ENCODE peak calls at places on chromosomes 2 and 18, in four cellular contexts. V is astrocyte, X is psoas muscle, H is stomach. P is an unnamed sample.

GRCh38 chr2:103788346-103788745 is 1026.5 kb downstream of the TMEM182 start:
- DNase-seq in H (no peak), V (peak; percentile 3), X (no peak), P (no peak)

GRCh38 chr2:47904903-47905453 is 1.3 kb downstream of the FBXO11 start:
- DNase-seq in X (peak; percentile 41), H (peak; percentile 26), V (peak; percentile 5), P (peak; percentile 74)

GRCh38 chr2:173109253-173110188 is 33.9 kb downstream of the MAP3K20 start:
- DNase-seq in X (no peak), H (no peak), V (peak; percentile 90), P (no peak)

GRCh38 chr2:150997066-150997465 is 264.6 kb downstream of the RBM43 start:
- DNase-seq in V (no peak), H (no peak), X (no peak), P (no peak)

GRCh38 chr2:62705859-62706720 is 577 bp downstream of the EHBP1 start:
- DNase-seq in X (peak; percentile 74), V (peak; percentile 18), H (peak; percentile 49), P (peak; percentile 72)

GRCh38 chr2:165348441-165348840 is 109.2 kb downstream of the SCN2A start:
- DNase-seq in X (no peak), V (no peak), H (no peak), P (no peak)

GRCh38 chr2:200625958-200626363 is 40.1 kb downstream of the AOX1 start:
- DNase-seq in X (no peak), H (no peak), V (no peak), P (no peak)

GRCh38 chr2:196696423-196697073 is 57.0 kb downstream of the CCDC150 start:
- DNase-seq in V (peak; percentile 91), X (peak; percentile 13), H (no peak), P (no peak)

GRCh38 chr2:162839419-162839818 is 852 bp upstream of the KCNH7 start:
- DNase-seq in H (no peak), X (no peak), V (no peak), P (no peak)

GRCh38 chr2:102268529-102269524 is 42.5 kb upstream of the IL1RL1 start:
- DNase-seq in H (no peak), X (no peak), V (peak; percentile 90), P (no peak)

GRCh38 chr2:231411871-231412615 is 16.5 kb downstream of the B3GNT7 start:
- DNase-seq in H (peak; percentile 87), X (peak; percentile 86), V (peak; percentile 59), P (peak; percentile 88)

GRCh38 chr2:40384714-40385113 is 67.2 kb downstream of the SLC8A1 start:
- DNase-seq in V (peak; percentile 83), H (no peak), X (no peak), P (no peak)

DNA sequence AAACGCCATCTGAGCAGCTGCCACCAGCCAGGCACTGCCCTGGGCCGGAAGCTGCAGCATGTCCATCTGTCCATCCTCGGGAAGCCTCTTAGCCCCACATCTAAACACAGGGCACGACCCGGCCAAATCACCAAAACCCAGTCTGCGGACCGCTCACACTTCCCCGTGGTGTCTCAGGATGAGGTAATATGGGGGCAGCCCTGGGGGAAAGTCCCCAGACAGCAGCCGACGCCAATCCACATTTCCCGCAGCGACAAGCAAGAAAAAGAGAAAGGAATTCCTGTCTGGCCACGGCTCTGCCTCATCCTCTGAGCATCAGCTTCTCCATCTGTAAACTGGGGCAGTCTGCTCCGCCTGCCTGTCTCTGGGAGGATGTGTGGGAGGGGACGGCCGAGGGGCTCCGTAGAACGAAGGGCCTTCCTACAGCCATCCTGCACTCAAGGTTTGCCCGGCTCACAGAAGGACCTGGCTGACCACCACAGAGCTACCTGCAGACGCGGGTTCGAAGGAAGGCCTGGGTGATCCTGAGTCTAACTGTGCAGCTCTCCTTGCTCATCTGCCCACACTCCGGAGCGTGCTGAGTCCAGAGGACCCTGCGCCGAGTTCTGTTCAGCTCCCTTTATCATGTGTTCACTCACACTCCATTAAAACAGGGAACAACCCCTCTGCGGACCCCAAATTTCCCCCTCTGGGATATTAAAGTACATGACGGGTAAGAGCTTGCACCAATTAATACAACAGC is 138.5 kb downstream of the PXDN start:
- DNase-seq in H (no peak), X (peak; percentile 38), V (peak; percentile 78), P (peak; percentile 72)
- H3K4me1 ChIP-seq in H (peaks cover 2% of the 10 kb centered on the region), X (peaks cover 5% of the 10 kb centered on the region), V (peaks cover 32% of the 10 kb centered on the region), P (no peaks in the 10 kb centered on the region)

GRCh38 chr2:74554821-74555531 is 456 bp downstream of the DOK1 start:
- DNase-seq in X (peak; percentile 43), V (no peak), H (peak; percentile 66), P (peak; percentile 78)
- H3K27ac ChIP-seq in X (peak overlapping the region; percentile 76), V (peak overlapping the region; percentile 53), H (peak overlapping the region; percentile 91), P (peak overlapping the region; percentile 48)

GRCh38 chr2:169732583-169733358 is 861 bp upstream of the KLHL23 start:
- DNase-seq in X (no peak), V (no peak), H (no peak), P (no peak)
- H3K4me1 ChIP-seq in X (peaks cover 9% of the 10 kb centered on the region), V (peaks cover 3% of the 10 kb centered on the region), H (peaks cover 39% of the 10 kb centered on the region), P (no peaks in the 10 kb centered on the region)

GRCh38 chr2:240259924-240260529 is 119.6 kb upstream of the OTOS start:
- DNase-seq in H (no peak), X (peak; percentile 44), V (no peak), P (no peak)
- H3K27ac ChIP-seq in H (no peak overlapping the region), X (peak overlapping the region; percentile 96), V (no peak overlapping the region), P (peak overlapping the region; percentile 98)

GRCh38 chr2:69618362-69618761 is 25.2 kb downstream of the AAK1 start:
- DNase-seq in X (peak; percentile 24), V (peak; percentile 24), H (no peak), P (no peak)
- H3K4me1 ChIP-seq in X (peaks cover 32% of the 10 kb centered on the region), V (peaks cover 8% of the 10 kb centered on the region), H (peaks cover 70% of the 10 kb centered on the region), P (peaks cover 23% of the 10 kb centered on the region)

GRCh38 chr2:3099145-3099859 is 278.3 kb downstream of the EIPR1 start:
- DNase-seq in H (no peak), X (no peak), V (no peak), P (no peak)

GRCh38 chr2:3100386-3100785 is 277.2 kb downstream of the EIPR1 start:
- DNase-seq in H (no peak), X (no peak), V (no peak), P (no peak)

GRCh38 chr2:3101016-3101703 is 276.5 kb downstream of the EIPR1 start:
- DNase-seq in X (no peak), H (no peak), V (no peak), P (no peak)

GRCh38 chr2:3098231-3098630 is 279.4 kb downstream of the EIPR1 start:
- DNase-seq in H (no peak), X (no peak), V (no peak), P (no peak)

GRCh38 chr2:3099860-3100234 is 277.8 kb downstream of the EIPR1 start:
- DNase-seq in H (no peak), V (no peak), X (no peak), P (no peak)
- H3K27ac ChIP-seq in H (no peak overlapping the region), V (no peak overlapping the region), X (no peak overlapping the region), P (no peak overlapping the region)

GRCh38 chr2:127414855-127415592 is 3.2 kb upstream of the PROC start:
- DNase-seq in H (peak; percentile 9), V (no peak), X (no peak), P (peak; percentile 31)
- H3K4me1 ChIP-seq in H (peaks cover 45% of the 10 kb centered on the region), V (peaks cover 41% of the 10 kb centered on the region), X (peaks cover 32% of the 10 kb centered on the region), P (no peaks in the 10 kb centered on the region)

DNA sequence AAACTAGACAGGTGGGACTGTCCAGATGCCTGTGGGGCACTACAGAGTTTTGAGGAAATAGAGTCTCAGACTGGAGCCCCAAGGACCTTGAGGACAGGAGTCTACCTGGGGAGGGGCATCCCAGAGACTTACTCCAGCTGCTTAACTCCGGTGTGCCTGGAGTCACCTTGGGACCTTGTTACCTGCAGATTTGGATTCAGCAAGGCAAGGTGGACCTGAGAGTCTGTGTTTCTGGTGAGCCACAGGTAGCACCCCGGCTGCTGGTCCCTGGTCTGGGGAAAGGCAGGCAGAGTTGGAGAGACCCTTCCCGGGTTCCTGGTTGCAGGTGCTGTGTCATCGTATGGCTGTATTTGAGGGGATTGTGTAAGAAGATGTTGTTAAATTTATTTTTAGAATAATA is 102.4 kb downstream of the AGAP1 start:
- DNase-seq in H (no peak), V (no peak), X (no peak), P (no peak)
- H3K27ac ChIP-seq in H (no peak overlapping the region), V (no peak overlapping the region), X (no peak overlapping the region), P (no peak overlapping the region)

GRCh38 chr2:140248623-140249022 is 1468.4 kb upstream of the NXPH2 start:
- DNase-seq in V (no peak), H (no peak), X (no peak), P (no peak)
- H3K4me1 ChIP-seq in V (no peaks in the 10 kb centered on the region), H (no peaks in the 10 kb centered on the region), X (no peaks in the 10 kb centered on the region), P (no peaks in the 10 kb centered on the region)

DNA sequence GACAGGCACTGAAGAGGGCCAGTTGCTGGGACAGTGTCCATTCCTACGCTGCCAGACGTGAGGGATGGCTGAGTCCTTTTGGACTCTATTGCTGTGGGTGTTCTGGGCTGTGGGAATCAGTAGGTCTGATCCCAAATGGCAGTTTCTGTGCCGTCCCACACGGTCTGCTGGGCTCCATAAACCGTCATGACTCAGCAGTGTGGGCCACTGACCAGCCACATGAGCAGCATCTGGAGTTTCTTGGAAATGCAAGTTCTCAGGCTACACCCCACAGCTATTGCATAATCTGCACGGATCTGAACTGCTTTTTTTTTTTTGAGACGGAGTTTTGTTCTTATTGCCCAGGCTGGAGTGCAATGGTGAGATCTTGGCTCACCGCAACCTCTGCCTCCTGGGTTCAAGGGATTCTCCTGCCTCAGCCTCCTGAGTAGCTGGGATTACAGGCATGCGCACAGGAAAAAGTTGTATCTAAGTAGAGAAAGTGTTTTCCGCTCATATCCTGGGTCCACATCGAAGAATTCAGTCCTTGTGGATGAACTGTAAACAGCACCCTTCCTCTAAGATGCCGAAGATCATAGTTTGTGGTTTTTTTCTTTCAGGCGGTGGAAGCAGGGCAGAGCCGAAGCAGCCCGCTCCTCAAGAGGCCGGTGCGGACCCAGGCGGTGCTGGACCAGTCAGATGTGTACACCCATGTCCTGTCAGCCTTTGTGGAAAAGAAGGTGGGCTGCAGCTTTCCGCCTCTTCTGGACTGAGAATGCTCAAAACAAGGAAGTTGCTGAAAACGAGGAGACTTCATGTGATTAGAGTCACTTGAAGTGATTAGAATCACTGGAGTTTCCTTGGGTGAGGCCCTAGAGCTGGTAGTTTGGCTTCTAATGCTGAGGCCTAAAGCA is 25.5 kb downstream of the RMC1 start:
- DNase-seq in H (no peak), V (peak; percentile 26), X (peak; percentile 77), P (peak; percentile 85)
- H3K27ac ChIP-seq in H (no peak overlapping the region), V (no peak overlapping the region), X (no peak overlapping the region), P (no peak overlapping the region)

P was measured in right cardiac atrium.